ENCODE peak calls at places on chromosomes 3 and 15, in nine cellular contexts. D, T, P, U, W, H, C, J and V are unnamed samples.

GRCh38 chr15:67063689-67064606 is 1.5 kb upstream of the SMAD3 start:
- DNase-seq in D (no peak), T (no peak), P (peak), U (no peak), W (no peak), H (peak), C (peak), J (peak), V (no peak)

GRCh38 chr15:52735231-52736089 is 54.7 kb downstream of the ONECUT1 start:
- DNase-seq in D (peak), T (peak), P (no peak), U (no peak), W (peak), H (peak), C (peak), J (peak), V (peak)

GRCh38 chr3:125028657-125029056 is 27.1 kb downstream of the HEG1 start:
- DNase-seq in D (no peak), T (no peak), P (no peak), U (no peak), W (no peak), H (no peak), C (no peak), J (no peak), V (no peak)

GRCh38 chr3:106688463-106688862 is 688.8 kb upstream of the CCDC54 start:
- DNase-seq in D (no peak), T (no peak), P (no peak), U (peak), W (peak), H (peak), C (no peak), J (no peak), V (peak)

GRCh38 chr3:192445768-192446644 is 281.3 kb downstream of the FGF12 start:
- DNase-seq in D (no peak), T (no peak), P (no peak), U (no peak), W (no peak), H (no peak), C (no peak), J (no peak), V (peak)

GRCh38 chr15:35813573-35813972 is 267.6 kb upstream of the DPH6 start:
- DNase-seq in D (no peak), T (no peak), P (no peak), U (no peak), W (no peak), H (no peak), C (no peak), J (peak), V (no peak)

GRCh38 chr15:92968926-92969664 is 69.0 kb downstream of the CHD2 start:
- DNase-seq in D (no peak), T (no peak), P (no peak), U (no peak), W (no peak), H (no peak), C (no peak), J (no peak), V (no peak)

GRCh38 chr3:95289295-95289694 is 1226.4 kb downstream of the NSUN3 start:
- DNase-seq in D (no peak), T (no peak), P (no peak), U (no peak), W (no peak), H (no peak), C (no peak), J (no peak), V (no peak)

GRCh38 chr3:197463279-197463678 is 92.5 kb downstream of the BDH1 start:
- DNase-seq in D (no peak), T (no peak), P (no peak), U (no peak), W (no peak), H (no peak), C (no peak), J (no peak), V (no peak)